ENCODE peak calls at places on chromosomes 11 and 22, in four cellular contexts. One of them, this sample, is unnamed.

GRCh38 chr11:29448246-29448877 is 568.5 kb downstream of the KCNA4 start:
- DNase-seq in NT2/D1: no peak
- DNase-seq in K562: peak
- DNase-seq in H1: no peak
- DNase-seq in this sample: no peak

GRCh38 chr22:23789121-23789520 is 2.4 kb downstream of the SMARCB1 start:
- DNase-seq in NT2/D1: no peak
- DNase-seq in H1: no peak
- DNase-seq in K562: no peak
- DNase-seq in this sample: no peak

GRCh38 chr11:61021661-61022212 is 50.3 kb downstream of the CD6 start:
- DNase-seq in H1: peak
- DNase-seq in K562: peak
- DNase-seq in NT2/D1: no peak
- DNase-seq in this sample: no peak

GRCh38 chr11:13289081-13289480 is 11.5 kb downstream of the BMAL1 start:
- DNase-seq in H1: no peak
- DNase-seq in NT2/D1: no peak
- DNase-seq in K562: no peak
- DNase-seq in this sample: no peak

GRCh38 chr11:34154059-34154875 is 48.8 kb downstream of the NAT10 start:
- DNase-seq in NT2/D1: no peak
- DNase-seq in H1: no peak
- DNase-seq in K562: no peak
- DNase-seq in this sample: no peak

GRCh38 chr11:96167233-96167632 is 175.8 kb downstream of the MAML2 start:
- DNase-seq in H1: no peak
- DNase-seq in NT2/D1: no peak
- DNase-seq in K562: no peak
- DNase-seq in this sample: no peak

GRCh38 chr22:45777852-45778172 is 106.2 kb downstream of the ATXN10 start:
- DNase-seq in K562: no peak
- DNase-seq in NT2/D1: no peak
- DNase-seq in H1: no peak
- DNase-seq in this sample: no peak

GRCh38 chr11:80320226-80320625 is 879.4 kb upstream of the TENM4 start:
- DNase-seq in NT2/D1: no peak
- DNase-seq in H1: no peak
- DNase-seq in K562: no peak
- DNase-seq in this sample: no peak

GRCh38 chr11:65112551-65113360 is 1.1 kb downstream of the TM7SF2 start:
- DNase-seq in H1: no peak
- DNase-seq in NT2/D1: no peak
- DNase-seq in K562: peak
- DNase-seq in this sample: peak

GRCh38 chr22:22787805-22788459 is 99.7 kb upstream of the IGLL5 start:
- DNase-seq in K562: peak
- DNase-seq in H1: no peak
- DNase-seq in NT2/D1: peak
- DNase-seq in this sample: peak

GRCh38 chr11:534592-535518 is 521 bp downstream of the HRAS start:
- DNase-seq in K562: peak
- DNase-seq in NT2/D1: no peak
- DNase-seq in H1: no peak
- DNase-seq in this sample: no peak

GRCh38 chr11:61791737-61792309 is 576 bp downstream of the TMEM258 start:
- DNase-seq in H1: no peak
- DNase-seq in NT2/D1: peak
- DNase-seq in K562: peak
- DNase-seq in this sample: peak

GRCh38 chr11:65569164-65569972 is 909 bp upstream of the ZNRD2 start:
- DNase-seq in H1: no peak
- DNase-seq in K562: peak
- DNase-seq in NT2/D1: no peak
- DNase-seq in this sample: no peak

GRCh38 chr11:29432719-29433325 is 584.0 kb downstream of the KCNA4 start:
- DNase-seq in H1: no peak
- DNase-seq in NT2/D1: no peak
- DNase-seq in K562: peak
- DNase-seq in this sample: no peak

GRCh38 chr11:46249103-46249942 is 28.1 kb upstream of the CREB3L1 start:
- DNase-seq in K562: peak
- DNase-seq in NT2/D1: no peak
- DNase-seq in H1: no peak
- DNase-seq in this sample: no peak

GRCh38 chr22:44587004-44587793 is 89.2 kb upstream of the RTL6 start:
- DNase-seq in H1: no peak
- DNase-seq in NT2/D1: no peak
- DNase-seq in K562: no peak
- DNase-seq in this sample: peak

GRCh38 chr11:67387074-67387473 is 4.7 kb upstream of the RAD9A start:
- DNase-seq in K562: no peak
- DNase-seq in H1: no peak
- DNase-seq in NT2/D1: no peak
- DNase-seq in this sample: no peak

GRCh38 chr11:78100276-78101040 is 20.8 kb upstream of the NDUFC2 start:
- DNase-seq in K562: no peak
- DNase-seq in H1: no peak
- DNase-seq in NT2/D1: no peak
- DNase-seq in this sample: no peak

GRCh38 chr11:94457118-94458029 is 36.3 kb downstream of the MRE11 start:
- DNase-seq in NT2/D1: no peak
- DNase-seq in H1: no peak
- DNase-seq in K562: no peak
- DNase-seq in this sample: no peak
- H3K4me3 ChIP-seq in NT2/D1: no peak
- H3K4me3 ChIP-seq in H1: no peak
- H3K4me3 ChIP-seq in K562: no peak
- H3K4me3 ChIP-seq in this sample: no peak

GRCh38 chr11:134762248-134763029 is 350.4 kb upstream of the B3GAT1 start:
- DNase-seq in K562: peak
- DNase-seq in H1: no peak
- DNase-seq in NT2/D1: peak
- DNase-seq in this sample: no peak
- H3K4me3 ChIP-seq in K562: peak
- H3K4me3 ChIP-seq in H1: no peak
- H3K4me3 ChIP-seq in NT2/D1: peak
- H3K4me3 ChIP-seq in this sample: no peak

GRCh38 chr11:1884123-1884415 is 7.6 kb downstream of the PRR33 start:
- DNase-seq in NT2/D1: no peak
- DNase-seq in K562: no peak
- DNase-seq in H1: no peak
- DNase-seq in this sample: no peak
- H3K4me3 ChIP-seq in NT2/D1: no peak
- H3K4me3 ChIP-seq in K562: no peak
- H3K4me3 ChIP-seq in H1: no peak
- H3K4me3 ChIP-seq in this sample: no peak

GRCh38 chr11:118223576-118223975 is 1.2 kb downstream of the JAML start:
- DNase-seq in K562: no peak
- DNase-seq in H1: no peak
- DNase-seq in NT2/D1: no peak
- DNase-seq in this sample: no peak

GRCh38 chr11:118223992-118224391 is 819 bp downstream of the JAML start:
- DNase-seq in NT2/D1: no peak
- DNase-seq in H1: no peak
- DNase-seq in K562: no peak
- DNase-seq in this sample: no peak

GRCh38 chr11:118224512-118225180 is at the start of gene JAML:
- DNase-seq in NT2/D1: no peak
- DNase-seq in H1: no peak
- DNase-seq in K562: no peak
- DNase-seq in this sample: no peak

GRCh38 chr11:118221419-118221818 is 3.4 kb downstream of the JAML start:
- DNase-seq in NT2/D1: no peak
- DNase-seq in H1: no peak
- DNase-seq in K562: no peak
- DNase-seq in this sample: no peak

GRCh38 chr11:118222437-118222836 is 2.4 kb downstream of the JAML start:
- DNase-seq in NT2/D1: no peak
- DNase-seq in H1: no peak
- DNase-seq in K562: no peak
- DNase-seq in this sample: no peak
- H3K4me3 ChIP-seq in NT2/D1: no peak
- H3K4me3 ChIP-seq in H1: no peak
- H3K4me3 ChIP-seq in K562: no peak
- H3K4me3 ChIP-seq in this sample: no peak

This sample was measured in BE2C.